ENCODE peak calls at places on chromosomes 5 and 9, in six cellular contexts. One of them, this sample, is unnamed.

GRCh38 chr5:179120421-179120861 is 60.3 kb downstream of the ZNF354C start:
- DNase-seq in HT-29: no peak
- DNase-seq in DMS153: no peak
- DNase-seq in activated naive CD4-positive, alpha-beta T cell: no peak
- DNase-seq in NCI-H2081: no peak
- DNase-seq in tibial nerve: no peak
- DNase-seq in this sample: no peak

GRCh38 chr5:77972545-77973252 is 196.6 kb upstream of the TBCA start:
- DNase-seq in NCI-H2081: no peak
- DNase-seq in DMS153: no peak
- DNase-seq in tibial nerve: no peak
- DNase-seq in HT-29: no peak
- DNase-seq in activated naive CD4-positive, alpha-beta T cell: peak
- DNase-seq in this sample: peak

GRCh38 chr5:137186759-137187461 is 312.2 kb downstream of the SPOCK1 start:
- DNase-seq in DMS153: no peak
- DNase-seq in activated naive CD4-positive, alpha-beta T cell: no peak
- DNase-seq in NCI-H2081: no peak
- DNase-seq in tibial nerve: peak
- DNase-seq in HT-29: no peak
- DNase-seq in this sample: no peak

GRCh38 chr5:58268263-58268662 is 191.6 kb downstream of the PLK2 start:
- DNase-seq in NCI-H2081: no peak
- DNase-seq in tibial nerve: no peak
- DNase-seq in DMS153: no peak
- DNase-seq in activated naive CD4-positive, alpha-beta T cell: no peak
- DNase-seq in HT-29: peak
- DNase-seq in this sample: no peak

GRCh38 chr9:136372561-136373299 is 739 bp downstream of the CARD9 start:
- DNase-seq in activated naive CD4-positive, alpha-beta T cell: no peak
- DNase-seq in tibial nerve: peak
- DNase-seq in NCI-H2081: no peak
- DNase-seq in DMS153: no peak
- DNase-seq in HT-29: peak
- DNase-seq in this sample: peak

GRCh38 chr5:133467325-133467700 is 145.0 kb downstream of the FSTL4 start:
- DNase-seq in NCI-H2081: no peak
- DNase-seq in activated naive CD4-positive, alpha-beta T cell: no peak
- DNase-seq in tibial nerve: no peak
- DNase-seq in DMS153: no peak
- DNase-seq in HT-29: no peak
- DNase-seq in this sample: no peak

GRCh38 chr5:128155793-128156192 is 72.2 kb downstream of the SLC12A2 start:
- DNase-seq in activated naive CD4-positive, alpha-beta T cell: no peak
- DNase-seq in HT-29: no peak
- DNase-seq in NCI-H2081: no peak
- DNase-seq in tibial nerve: no peak
- DNase-seq in DMS153: no peak
- DNase-seq in this sample: no peak

GRCh38 chr9:128683340-128684064 is 5.5 kb upstream of the SET start:
- DNase-seq in DMS153: no peak
- DNase-seq in tibial nerve: no peak
- DNase-seq in activated naive CD4-positive, alpha-beta T cell: no peak
- DNase-seq in HT-29: peak
- DNase-seq in NCI-H2081: peak
- DNase-seq in this sample: peak

GRCh38 chr5:165227515-165227914 is 1722.1 kb downstream of the MAT2B start:
- DNase-seq in HT-29: peak
- DNase-seq in tibial nerve: no peak
- DNase-seq in DMS153: no peak
- DNase-seq in NCI-H2081: no peak
- DNase-seq in activated naive CD4-positive, alpha-beta T cell: no peak
- DNase-seq in this sample: peak

GRCh38 chr5:82858453-82859043 is 218.6 kb downstream of the TMEM167A start:
- DNase-seq in HT-29: no peak
- DNase-seq in DMS153: no peak
- DNase-seq in NCI-H2081: no peak
- DNase-seq in activated naive CD4-positive, alpha-beta T cell: no peak
- DNase-seq in tibial nerve: no peak
- DNase-seq in this sample: no peak

GRCh38 chr9:17528859-17529258 is 50.0 kb upstream of the SH3GL2 start:
- DNase-seq in HT-29: peak
- DNase-seq in DMS153: no peak
- DNase-seq in tibial nerve: no peak
- DNase-seq in NCI-H2081: peak
- DNase-seq in activated naive CD4-positive, alpha-beta T cell: no peak
- DNase-seq in this sample: no peak

GRCh38 chr5:172770675-172771438 is at the start of gene DUSP1:
- DNase-seq in NCI-H2081: peak
- DNase-seq in HT-29: peak
- DNase-seq in activated naive CD4-positive, alpha-beta T cell: peak
- DNase-seq in DMS153: peak
- DNase-seq in tibial nerve: peak
- DNase-seq in this sample: peak

GRCh38 chr5:53601570-53601969 is 41.1 kb downstream of the NDUFS4 start:
- DNase-seq in tibial nerve: no peak
- DNase-seq in DMS153: no peak
- DNase-seq in NCI-H2081: no peak
- DNase-seq in HT-29: peak
- DNase-seq in activated naive CD4-positive, alpha-beta T cell: no peak
- DNase-seq in this sample: peak

GRCh38 chr9:131732636-131733340 is 7.1 kb downstream of the RAPGEF1 start:
- DNase-seq in activated naive CD4-positive, alpha-beta T cell: no peak
- DNase-seq in HT-29: no peak
- DNase-seq in NCI-H2081: no peak
- DNase-seq in tibial nerve: no peak
- DNase-seq in DMS153: no peak
- DNase-seq in this sample: no peak

GRCh38 chr5:56686337-56687198 is 128.8 kb upstream of the MAP3K1 start:
- DNase-seq in activated naive CD4-positive, alpha-beta T cell: no peak
- DNase-seq in tibial nerve: no peak
- DNase-seq in NCI-H2081: no peak
- DNase-seq in HT-29: no peak
- DNase-seq in DMS153: no peak
- DNase-seq in this sample: no peak

GRCh38 chr5:142697846-142698245 is 12.0 kb upstream of the FGF1 start:
- DNase-seq in HT-29: no peak
- DNase-seq in NCI-H2081: no peak
- DNase-seq in DMS153: no peak
- DNase-seq in activated naive CD4-positive, alpha-beta T cell: no peak
- DNase-seq in tibial nerve: no peak
- DNase-seq in this sample: no peak

GRCh38 chr5:132591140-132591539 is 34.4 kb downstream of the RAD50 start:
- DNase-seq in DMS153: no peak
- DNase-seq in tibial nerve: no peak
- DNase-seq in NCI-H2081: peak
- DNase-seq in HT-29: peak
- DNase-seq in activated naive CD4-positive, alpha-beta T cell: no peak
- DNase-seq in this sample: no peak